ENCODE peak calls at places on chromosomes 3 and 15, in four cellular contexts. C is cardiac muscle cell, J is heart left ventricle, H is RWPE1. Y is an unnamed sample.

GRCh38 chr15:51191766-51192165 is 97.1 kb upstream of the TNFAIP8L3 start:
- DNase-seq in C (no peak), H (peak; percentile 29), J (no peak), Y (no peak)

GRCh38 chr15:64792282-64792681 is 16.9 kb upstream of the RBPMS2 start:
- DNase-seq in C (no peak), H (no peak), J (no peak), Y (peak; percentile 40)

GRCh38 chr15:80386151-80386550 is 18.0 kb upstream of the ARNT2 start:
- DNase-seq in C (no peak), J (no peak), H (no peak), Y (no peak)

GRCh38 chr15:97989330-97989729 is 28.8 kb downstream of the ARRDC4 start:
- DNase-seq in C (no peak), J (no peak), H (no peak), Y (no peak)

GRCh38 chr3:194267744-194268658 is 83.1 kb downstream of the CPN2 start:
- DNase-seq in J (peak; percentile 87), C (peak; percentile 95), H (no peak), Y (no peak)

GRCh38 chr3:157650699-157651098 is 147.5 kb upstream of the VEPH1 start:
- DNase-seq in H (no peak), C (no peak), J (no peak), Y (no peak)

GRCh38 chr15:38474155-38474757 is 20.3 kb downstream of the FAM98B start:
- DNase-seq in H (peak; percentile 22), J (no peak), C (peak; percentile 80), Y (peak; percentile 39)

GRCh38 chr3:164155386-164155785 is 922.9 kb downstream of the SI start:
- DNase-seq in C (no peak), J (no peak), H (no peak), Y (no peak)

GRCh38 chr15:70615435-70616310 is 147.7 kb downstream of the UACA start:
- DNase-seq in J (no peak), C (no peak), H (no peak), Y (no peak)

GRCh38 chr15:55407631-55407948 is 569 bp downstream of the CCPG1 start:
- DNase-seq in H (peak; percentile 28), J (no peak), C (no peak), Y (no peak)

GRCh38 chr15:95825198-95825597 is 505.3 kb upstream of the NR2F2 start:
- DNase-seq in J (no peak), H (no peak), C (no peak), Y (no peak)

GRCh38 chr15:40358492-40359353 is 704 bp downstream of the DISP2 start:
- DNase-seq in C (no peak), J (no peak), H (no peak), Y (no peak)

GRCh38 chr3:152943645-152944044 is 108.7 kb downstream of the P2RY1 start:
- DNase-seq in C (peak; percentile 4), H (peak; percentile 54), J (no peak), Y (peak; percentile 7)

GRCh38 chr3:128311441-128311844 is 155.2 kb downstream of the DNAJB8 start:
- DNase-seq in H (no peak), C (no peak), J (peak; percentile 77), Y (no peak)

GRCh38 chr15:31270767-31271166 is 55.9 kb upstream of the KLF13 start:
- DNase-seq in H (no peak), J (no peak), C (no peak), Y (no peak)

GRCh38 chr3:100516232-100516631 is 23.8 kb downstream of the TMEM45A start:
- DNase-seq in J (no peak), H (no peak), C (peak; percentile 66), Y (no peak)
- H3K27ac ChIP-seq in J (no peak overlapping the region), H (no peak overlapping the region), C (no peak overlapping the region), Y (no peak overlapping the region)

DNA sequence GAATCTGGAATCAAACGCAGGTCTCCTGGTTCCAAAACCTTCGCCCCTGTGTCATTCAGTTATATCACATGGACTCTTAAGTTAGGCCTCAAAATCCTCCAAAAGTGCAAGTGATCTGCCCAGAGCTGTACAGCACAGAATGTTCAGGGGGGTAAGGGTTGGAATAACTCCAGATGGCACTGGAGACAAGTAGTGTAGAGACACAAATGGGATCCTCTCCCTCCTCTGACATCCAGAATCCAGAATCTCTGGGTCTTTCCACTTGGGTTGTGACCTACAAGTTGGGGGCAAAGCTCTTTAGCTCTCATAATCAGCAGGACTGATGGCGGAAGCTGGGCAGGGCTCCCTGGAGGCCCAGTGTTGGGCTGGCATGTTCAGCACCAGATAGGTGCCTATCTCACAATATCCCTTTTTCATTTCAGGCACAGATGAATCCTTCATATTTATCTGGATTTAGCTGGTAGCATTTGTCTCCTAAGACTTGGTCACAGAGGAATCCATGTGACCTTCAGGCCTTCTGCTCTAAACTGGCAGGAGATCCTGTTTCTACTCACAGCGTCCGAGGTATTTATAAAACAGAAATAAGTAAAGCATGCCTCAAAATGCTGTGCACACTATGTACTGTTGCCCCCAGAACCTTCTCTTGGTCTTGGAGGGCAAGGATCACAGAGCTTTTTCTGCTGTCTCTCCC is 15.4 kb downstream of the ABHD2 start:
- DNase-seq in H (no peak), J (no peak), C (peak; percentile 24), Y (no peak)
- H3K27ac ChIP-seq in H (peak overlapping the region; percentile 75), J (peak overlapping the region; percentile 95), C (no peak overlapping the region), Y (peak overlapping the region; percentile 95)

GRCh38 chr15:74710349-74711094 is 14.7 kb upstream of the EDC3 start:
- DNase-seq in J (no peak), H (no peak), C (no peak), Y (no peak)
- H3K27ac ChIP-seq in J (no peak overlapping the region), H (no peak overlapping the region), C (no peak overlapping the region), Y (no peak overlapping the region)

DNA sequence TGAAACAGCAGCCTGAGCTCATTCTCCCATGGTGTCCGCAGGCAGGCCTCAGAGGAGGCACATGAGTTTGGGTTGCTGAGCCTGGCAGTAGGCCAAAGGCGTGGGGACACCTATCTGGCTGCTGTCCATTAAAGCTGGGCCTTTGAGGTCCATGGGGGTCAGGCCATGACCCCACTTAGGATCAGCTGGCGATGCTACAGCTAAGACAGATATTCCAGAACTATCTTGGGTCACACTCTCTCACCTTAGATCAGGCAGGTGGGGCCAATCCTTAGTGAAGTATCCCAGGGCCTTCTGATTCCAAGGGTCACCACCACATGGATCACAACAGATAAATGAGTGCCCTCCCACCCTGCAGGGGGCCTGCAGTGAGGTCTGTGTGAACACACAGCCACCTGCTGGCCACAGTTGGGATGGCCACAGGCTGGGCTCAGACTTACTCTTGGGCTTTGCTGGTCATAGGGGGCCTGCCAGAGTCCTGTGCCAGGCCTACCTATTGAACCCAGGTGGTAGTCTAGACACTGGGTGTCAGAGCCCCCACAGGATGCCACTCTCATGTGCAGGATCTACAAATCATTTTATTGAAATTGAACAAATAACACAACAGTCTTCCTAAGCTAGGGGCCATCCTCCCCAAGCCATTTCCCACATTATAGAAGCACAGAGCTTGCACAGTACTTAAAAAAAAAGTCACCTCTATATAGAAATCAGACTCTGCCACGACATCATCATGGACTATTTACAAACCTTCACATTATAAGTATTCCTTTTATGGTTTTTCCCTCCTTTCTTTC is 2.0 kb upstream of the HYAL2 start:
- DNase-seq in C (peak; percentile 73), H (peak; percentile 49), J (peak; percentile 80), Y (peak; percentile 68)
- H3K27ac ChIP-seq in C (peak overlapping the region; percentile 32), H (peak overlapping the region; percentile 97), J (peak overlapping the region; percentile 95), Y (no peak overlapping the region)

GRCh38 chr3:109685084-109686079 is 348.0 kb upstream of the DPPA4 start:
- DNase-seq in C (peak; percentile 99), J (peak; percentile 86), H (peak; percentile 85), Y (peak; percentile 87)
- H3K27ac ChIP-seq in C (no peak overlapping the region), J (peak overlapping the region; percentile 56), H (peak overlapping the region; percentile 91), Y (peak overlapping the region; percentile 31)

Y was measured in PC-9.